ENCODE peak calls at places on chromosomes 4 and X, in four cellular contexts. Y is NB4; W is CD8-positive, alpha-beta T cell; S is A673. Q is an unnamed sample.

GRCh38 chr4:108210989-108211725 is 42.4 kb upstream of the LEF1 start:
- DNase-seq in Y (no peak), W (no peak), S (no peak), Q (no peak)

GRCh38 chrX:107718156-107718621 is 57.4 kb downstream of the TSC22D3 start:
- DNase-seq in Y (peak), W (peak), S (peak), Q (peak)

GRCh38 chr4:3045500-3045850 is 28.9 kb downstream of the HTT-AS start:
- DNase-seq in Y (peak), W (peak), S (no peak), Q (no peak)

GRCh38 chrX:8653956-8654355 is 78.0 kb downstream of the ANOS1 start:
- DNase-seq in Y (no peak), W (no peak), S (no peak), Q (no peak)

GRCh38 chrX:63513825-63514574 is 162.9 kb upstream of the SPIN4 start:
- DNase-seq in Y (no peak), W (no peak), S (no peak), Q (no peak)

GRCh38 chr4:57184378-57185031 is 74.3 kb upstream of the IGFBP7 start:
- DNase-seq in Y (peak), W (no peak), S (no peak), Q (no peak)

GRCh38 chr4:100872811-100873210 is 355.0 kb upstream of the EMCN start:
- DNase-seq in Y (no peak), W (no peak), S (no peak), Q (no peak)

GRCh38 chr4:184309241-184310170 is 91.8 kb upstream of the ENPP6 start:
- DNase-seq in Y (no peak), W (no peak), S (no peak), Q (no peak)

GRCh38 chr4:186832906-186833305 is 109.2 kb upstream of the FAT1 start:
- DNase-seq in Y (no peak), W (no peak), S (no peak), Q (no peak)

GRCh38 chr4:39936565-39937418 is 40.9 kb downstream of the PDS5A start:
- DNase-seq in Y (no peak), W (no peak), S (peak), Q (no peak)

GRCh38 chrX:19990225-19990518 is 689 bp downstream of the BCLAF3 start:
- DNase-seq in Y (peak), W (no peak), S (peak), Q (no peak)

GRCh38 chr4:83320548-83320947 is 14.1 kb downstream of the HPSE start:
- DNase-seq in Y (peak), W (no peak), S (no peak), Q (peak)

GRCh38 chr4:72779256-72779655 is 210.2 kb upstream of the ADAMTS3 start:
- DNase-seq in Y (no peak), W (no peak), S (no peak), Q (no peak)

GRCh38 chr4:71396382-71396781 is 57.6 kb downstream of the SLC4A4 start:
- DNase-seq in Y (no peak), W (no peak), S (no peak), Q (no peak)

GRCh38 chr4:55444822-55445221 is 49.1 kb downstream of the TMEM165 start:
- DNase-seq in Y (peak), W (no peak), S (peak), Q (no peak)

GRCh38 chrX:128891554-128891953 is 631.7 kb downstream of the SMARCA1 start:
- DNase-seq in Y (peak), W (no peak), S (no peak), Q (no peak)

DNA sequence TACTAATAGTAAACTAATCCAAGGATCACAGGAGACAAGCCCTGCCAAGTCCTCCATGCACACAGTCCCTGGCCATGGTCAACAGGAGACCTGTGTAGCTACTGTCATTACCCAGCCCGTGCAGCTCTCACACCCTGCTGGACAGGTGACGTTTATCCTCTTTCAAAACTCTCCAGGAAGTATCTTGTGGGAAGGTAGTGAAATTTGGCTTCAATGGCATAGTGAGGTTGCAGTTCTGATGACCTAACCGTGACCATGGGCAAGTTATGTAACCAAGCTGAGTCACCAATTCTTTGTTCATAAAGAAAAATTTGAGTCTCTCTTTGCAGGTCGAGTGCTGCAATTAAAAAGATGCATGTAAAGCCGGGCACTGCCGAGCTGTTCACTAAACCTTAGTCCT is 11.3 kb upstream of the SLC2A9 start:
- DNase-seq in Y (peak), W (no peak), S (no peak), Q (no peak)
- H3K4me3 ChIP-seq in Y (no peak), W (no peak), S (no peak), Q (no peak)

DNA sequence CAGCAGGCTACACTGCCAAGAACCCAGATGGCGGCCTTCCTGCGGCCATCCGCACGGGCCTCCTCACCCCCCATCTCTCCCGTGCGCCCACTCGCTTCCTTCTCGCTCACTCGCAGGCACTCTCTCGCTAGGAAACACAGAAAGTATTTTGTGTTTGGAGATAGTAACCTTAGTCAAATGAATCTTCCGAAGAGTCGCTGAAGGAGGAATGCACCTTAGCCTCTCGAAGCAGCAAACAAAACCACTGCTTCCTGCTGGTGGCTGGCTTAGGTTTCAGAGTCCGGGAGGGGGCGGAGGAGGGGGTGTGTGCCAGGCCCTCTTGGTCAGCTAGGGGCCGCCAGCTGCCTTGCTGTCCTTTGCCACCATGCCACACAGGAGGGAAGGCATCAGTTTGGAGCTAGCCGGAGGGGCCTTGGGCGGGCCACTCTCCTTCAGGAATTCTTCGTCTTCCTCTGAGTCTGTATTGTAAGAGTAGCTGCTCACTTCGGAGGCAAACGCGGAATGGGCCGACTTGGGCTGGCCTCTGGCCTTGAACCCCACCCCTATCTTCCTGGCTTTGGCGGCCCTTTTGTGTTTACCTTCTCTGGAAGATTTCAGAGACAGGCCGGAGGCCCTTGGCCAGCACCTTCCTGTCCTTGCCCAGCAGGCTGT is 73.2 kb upstream of the UCP1 start:
- DNase-seq in Y (no peak), W (no peak), S (no peak), Q (no peak)
- TF ChIP-seq CTCF in Y (no peak), W (no peak), S (no peak), Q (no peak)

GRCh38 chrX:31265383-31265782 is 193.5 kb upstream of the FTHL17 start:
- DNase-seq in Y (no peak), W (no peak), S (no peak), Q (no peak)
- H3K4me3 ChIP-seq in Y (no peak), W (no peak), S (no peak), Q (peak)

GRCh38 chrX:81238166-81238565 is 36.3 kb downstream of the SH3BGRL start:
- DNase-seq in Y (no peak), W (no peak), S (no peak), Q (no peak)
- TF ChIP-seq CTCF in Y (no peak), W (no peak), S (no peak), Q (no peak)